ENCODE peak calls at places on chromosomes 13 and 19, in five cellular contexts. M is tibial artery, W is A549, F is dorsolateral prefrontal cortex, G is skeletal muscle cell. B is an unnamed sample.

GRCh38 chr13:101576452-101576851 is 124.0 kb downstream of the ITGBL1 start:
- DNase-seq in M (no peak), W (no peak), F (no peak), G (no peak), B (no peak)

GRCh38 chr19:49814010-49814409 is 918 bp upstream of the FUZ start:
- DNase-seq in M (no peak), W (no peak), F (no peak), G (no peak), B (no peak)

GRCh38 chr19:23718802-23719201 is 31.8 kb upstream of the ZNF675 start:
- DNase-seq in M (no peak), W (no peak), F (no peak), G (no peak), B (no peak)

GRCh38 chr19:7689165-7689564 is 8.5 kb downstream of the TRAPPC5 start:
- DNase-seq in M (no peak), W (no peak), F (no peak), G (no peak), B (no peak)

GRCh38 chr19:13611596-13611995 is 105.3 kb upstream of the CACNA1A start:
- DNase-seq in M (no peak), W (no peak), F (no peak), G (no peak), B (no peak)

GRCh38 chr19:10430505-10431253 is 10.3 kb downstream of the PDE4A start:
- DNase-seq in M (peak; percentile 45), W (no peak), F (no peak), G (no peak), B (peak; percentile 72)

GRCh38 chr13:38394777-38395504 is 45.3 kb downstream of the UFM1 start:
- DNase-seq in M (no peak), W (no peak), F (no peak), G (no peak), B (no peak)

GRCh38 chr13:50948576-50948975 is 39.0 kb downstream of the RNASEH2B start:
- DNase-seq in M (no peak), W (no peak), F (no peak), G (no peak), B (no peak)

GRCh38 chr13:66835040-66835628 is 395.0 kb downstream of the PCDH9 start:
- DNase-seq in M (peak; percentile 58), W (peak; percentile 7), F (peak; percentile 81), G (peak; percentile 40), B (peak; percentile 84)

GRCh38 chr19:46271488-46272197 is 25.2 kb upstream of the HIF3A start:
- DNase-seq in M (no peak), W (peak; percentile 77), F (no peak), G (peak; percentile 41), B (no peak)

DNA sequence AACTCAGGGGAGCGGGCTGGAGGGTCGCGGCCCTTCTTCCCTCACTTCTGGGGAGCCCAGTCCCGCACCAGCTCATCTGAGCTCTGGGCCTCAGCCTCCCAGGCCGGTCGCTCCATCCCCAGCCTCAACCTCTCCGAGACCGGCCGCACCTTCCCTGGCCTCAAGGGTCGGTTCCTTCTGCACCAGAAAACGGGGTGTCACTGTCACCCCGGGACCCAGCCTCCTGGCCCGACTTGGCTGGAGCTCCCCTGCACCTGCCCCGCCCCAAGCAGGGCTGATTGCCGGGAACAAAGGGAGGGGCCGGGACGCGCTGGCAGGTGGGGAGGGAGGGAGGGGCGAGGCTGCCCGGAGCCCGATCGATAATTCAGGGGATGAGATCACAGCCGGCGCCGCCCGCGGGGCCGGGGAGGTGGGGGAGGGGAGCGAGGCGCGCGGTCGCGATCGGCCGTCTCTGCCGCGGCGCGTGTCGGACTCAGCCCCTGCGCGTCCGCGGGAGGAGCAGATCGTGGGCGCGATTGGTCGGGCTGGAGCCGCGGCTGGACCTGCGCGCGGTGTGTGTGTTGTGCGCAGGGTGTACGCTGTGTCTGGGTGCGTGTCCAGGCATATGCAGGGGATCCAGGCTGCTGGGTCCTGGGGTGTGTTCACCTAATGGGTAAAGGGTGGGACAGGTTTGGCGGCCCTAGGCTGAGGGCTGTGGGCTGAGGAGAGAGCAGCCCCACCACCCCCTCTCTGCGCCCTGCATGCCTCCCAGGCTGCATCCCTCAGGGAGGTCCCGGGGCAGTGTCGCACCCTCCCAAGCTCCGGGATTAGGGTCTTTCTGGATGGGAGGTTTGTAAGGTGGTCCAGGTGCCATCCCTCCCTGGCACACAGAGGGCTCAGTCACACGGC is 1.1 kb upstream of the SHC2 start:
- DNase-seq in M (no peak), W (no peak), F (no peak), G (no peak), B (peak; percentile 33)
- H3K4me3 ChIP-seq in M (peak overlapping the region; percentile 48), W (peak overlapping the region; percentile 62), F (peak overlapping the region; percentile 56), G (no peak overlapping the region), B (peak overlapping the region; percentile 76)

GRCh38 chr13:44651209-44651608 is 75.1 kb upstream of the TSC22D1 start:
- DNase-seq in M (no peak), W (no peak), F (no peak), G (no peak), B (no peak)

GRCh38 chr13:44649834-44650233 is 73.7 kb upstream of the TSC22D1 start:
- DNase-seq in M (no peak), W (no peak), F (no peak), G (no peak), B (no peak)

GRCh38 chr13:44646044-44646443 is 69.9 kb upstream of the TSC22D1 start:
- DNase-seq in M (no peak), W (no peak), F (no peak), G (no peak), B (no peak)

GRCh38 chr13:44649118-44649455 is 73.0 kb upstream of the TSC22D1 start:
- DNase-seq in M (no peak), W (no peak), F (no peak), G (no peak), B (no peak)

GRCh38 chr13:44648392-44649117 is 72.4 kb upstream of the TSC22D1 start:
- DNase-seq in M (no peak), W (peak; percentile 6), F (no peak), G (no peak), B (no peak)
- H3K4me3 ChIP-seq in M (no peak overlapping the region), W (no peak overlapping the region), F (no peak overlapping the region), G (no peak overlapping the region), B (no peak overlapping the region)

DNA sequence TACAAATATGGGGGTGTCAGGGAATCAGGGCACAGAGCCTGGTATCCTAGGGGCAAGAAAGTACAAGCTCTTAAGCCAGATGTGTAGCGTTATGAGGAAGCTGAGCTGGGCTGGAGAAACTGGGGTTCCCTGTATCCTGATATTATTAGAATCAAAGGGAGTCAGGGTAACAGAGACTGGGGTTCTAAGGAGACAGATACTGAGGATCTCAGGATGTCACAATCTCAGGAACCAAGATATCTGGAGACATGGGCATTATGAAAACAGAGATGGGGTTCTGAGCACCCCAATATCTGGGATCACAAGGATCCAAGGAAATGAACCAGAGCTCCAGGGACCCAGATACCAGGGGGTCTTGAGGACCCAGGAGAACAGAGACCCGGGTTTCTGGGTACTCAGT is 810 bp downstream of the BCL3 start:
- DNase-seq in M (no peak), W (no peak), F (no peak), G (no peak), B (no peak)
- H3K4me3 ChIP-seq in M (peak overlapping the region; percentile 64), W (peak overlapping the region; percentile 95), F (peak overlapping the region; percentile 62), G (peak overlapping the region; percentile 82), B (peak overlapping the region; percentile 73)

DNA sequence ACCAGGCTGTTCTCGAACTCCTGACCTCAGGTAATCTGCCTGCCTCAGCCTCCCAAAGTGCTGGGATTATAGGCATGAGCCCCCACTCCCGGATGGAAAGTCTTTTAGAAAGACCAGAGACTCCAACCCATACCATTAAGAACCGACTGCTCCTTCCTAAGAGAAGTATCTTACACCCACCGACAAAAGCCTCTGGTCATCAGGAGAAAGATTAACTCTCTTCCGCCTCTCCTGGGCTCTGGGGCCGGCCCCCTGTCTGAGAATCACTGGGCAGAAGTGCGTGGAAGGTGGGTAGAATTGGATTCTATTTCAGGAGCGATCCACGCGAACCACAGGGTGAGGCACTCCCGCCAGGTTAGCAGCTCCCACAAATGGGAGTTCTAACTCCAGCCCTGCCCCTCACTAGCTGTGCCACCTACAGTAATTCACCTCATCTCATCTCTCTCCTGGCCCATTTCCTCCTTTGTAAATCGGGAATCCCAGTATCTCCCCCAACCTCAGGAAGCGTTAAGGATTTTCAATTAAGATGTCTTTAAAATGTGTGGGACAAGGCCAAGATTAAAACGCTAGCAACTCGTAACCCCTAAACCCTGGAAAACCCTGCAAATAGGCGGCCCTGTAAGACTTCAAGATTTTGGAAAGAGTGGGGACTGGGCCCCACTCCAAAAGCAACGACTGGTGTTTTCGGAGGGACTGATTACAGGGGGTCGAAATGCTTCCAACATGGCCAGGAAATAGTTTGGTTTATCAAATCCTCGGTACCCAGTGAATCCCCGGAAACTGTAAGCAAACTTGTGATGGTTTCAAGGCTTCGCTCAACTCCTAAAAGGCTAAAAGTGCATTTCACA is 1.3 kb downstream of the HNRNPL start:
- DNase-seq in M (no peak), W (peak; percentile 39), F (no peak), G (no peak), B (no peak)
- H3K4me3 ChIP-seq in M (peak overlapping the region; percentile 95), W (peak overlapping the region; percentile 69), F (peak overlapping the region; percentile 89), G (peak overlapping the region; percentile 57), B (peak overlapping the region; percentile 99)

GRCh38 chr13:77478645-77478997 is 56.9 kb upstream of the SCEL start:
- DNase-seq in M (no peak), W (no peak), F (no peak), G (no peak), B (no peak)
- H3K4me3 ChIP-seq in M (peak overlapping the region; percentile 44), W (no peak overlapping the region), F (peak overlapping the region; percentile 63), G (peak overlapping the region; percentile 48), B (peak overlapping the region; percentile 62)

DNA sequence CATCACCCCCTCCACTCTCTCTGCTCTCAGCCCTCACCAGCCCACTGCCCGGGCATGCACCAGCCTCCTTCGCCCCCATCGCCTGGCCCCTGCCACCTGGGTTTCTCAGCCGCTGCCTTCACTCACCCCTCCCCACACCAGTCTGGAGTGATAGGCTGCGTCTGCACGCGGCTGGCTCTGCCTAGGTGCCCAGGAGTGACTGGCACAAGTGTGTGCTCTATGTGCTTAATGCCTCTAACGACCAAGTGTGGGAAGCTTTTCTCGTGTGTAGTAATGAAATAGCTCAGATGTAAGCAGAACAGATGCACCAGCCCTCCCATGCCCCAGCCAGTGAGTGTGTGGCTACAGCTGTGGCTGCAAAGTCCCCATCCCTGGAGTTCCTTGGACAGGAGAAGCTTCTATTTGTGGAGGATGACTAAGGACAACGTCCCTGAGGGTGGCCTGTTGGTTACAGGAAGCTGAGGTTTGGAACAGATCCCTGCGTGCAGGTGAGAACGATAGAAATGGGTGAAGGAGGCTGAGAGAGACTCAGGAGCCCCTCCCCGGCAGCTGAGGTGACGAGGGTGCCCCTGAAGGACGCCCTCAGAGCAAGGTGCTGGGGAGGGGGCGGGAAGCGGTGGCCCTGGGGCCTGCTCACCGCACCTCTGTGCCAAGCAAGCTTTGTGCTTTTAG is 35.6 kb downstream of the ATP11A start:
- DNase-seq in M (peak; percentile 8), W (no peak), F (no peak), G (peak; percentile 39), B (no peak)
- H3K4me3 ChIP-seq in M (no peak overlapping the region), W (no peak overlapping the region), F (no peak overlapping the region), G (no peak overlapping the region), B (peak overlapping the region; percentile 51)

DNA sequence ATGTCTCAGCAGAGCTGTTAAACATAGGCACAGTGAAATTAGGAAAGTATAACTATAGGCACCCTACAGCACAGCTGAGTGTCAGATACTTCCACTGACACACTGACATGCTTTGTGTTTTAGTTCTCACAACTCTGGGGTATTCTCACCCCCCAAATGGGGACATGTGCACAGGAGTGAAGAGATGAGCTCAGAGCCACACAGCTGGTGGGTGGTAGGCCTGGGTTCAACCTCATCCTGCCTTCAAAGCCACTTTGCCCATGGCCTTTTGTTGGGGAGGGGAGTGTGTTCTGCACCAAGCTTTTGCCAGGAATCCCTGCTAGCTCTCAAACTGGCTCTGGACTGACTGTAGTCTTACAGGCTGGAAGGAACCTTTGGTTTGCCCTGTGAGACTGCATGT is 1.7 kb upstream of the SLC35E1 start:
- DNase-seq in M (no peak), W (no peak), F (no peak), G (no peak), B (no peak)
- H3K4me3 ChIP-seq in M (peak overlapping the region; percentile 70), W (no peak overlapping the region), F (peak overlapping the region; percentile 88), G (peak overlapping the region; percentile 94), B (peak overlapping the region; percentile 92)